ENCODE peak calls at places on chromosomes 4 and X, in five cellular contexts. N is posterior vena cava, L is C1 segment of cervical spinal cord, S is T-helper 1 cell, E is hippocampal formation. T is an unnamed sample.

GRCh38 chrX:38513087-38513742 is 48.1 kb upstream of the TSPAN7 start:
- DNase-seq in N (no peak), L (no peak), S (no peak), E (no peak), T (no peak)

GRCh38 chrX:82218361-82218760 is 1016.5 kb downstream of the SH3BGRL start:
- DNase-seq in N (no peak), L (no peak), S (no peak), E (no peak), T (peak)

GRCh38 chr4:103478210-103478609 is 241.6 kb downstream of the TACR3 start:
- DNase-seq in N (no peak), L (no peak), S (no peak), E (no peak), T (no peak)

GRCh38 chr4:182918791-182919302 is 1.7 kb upstream of the DCTD start:
- DNase-seq in N (no peak), L (no peak), S (no peak), E (no peak), T (no peak)

GRCh38 chr4:9384126-9384525 is 21.2 kb downstream of the USP17L30 start:
- DNase-seq in N (no peak), L (no peak), S (no peak), E (no peak), T (no peak)

GRCh38 chr4:22762548-22762947 is 69.8 kb downstream of the GBA3 start:
- DNase-seq in N (no peak), L (no peak), S (no peak), E (no peak), T (no peak)

GRCh38 chrX:54043696-54044125 is 562 bp downstream of the PHF8 start:
- DNase-seq in N (no peak), L (peak), S (peak), E (no peak), T (no peak)

GRCh38 chr4:113336556-113336955 is 287.1 kb downstream of the ANK2 start:
- DNase-seq in N (no peak), L (no peak), S (no peak), E (no peak), T (no peak)

GRCh38 chr4:182448281-182449151 is 205.3 kb downstream of the TENM3 start:
- DNase-seq in N (peak), L (peak), S (peak), E (peak), T (no peak)

GRCh38 chr4:8269535-8270417 is at the start of gene HTRA3:
- DNase-seq in N (peak), L (no peak), S (no peak), E (no peak), T (no peak)

T was measured in CD8-positive, alpha-beta memory T cell.